ENCODE peak calls at places on chromosomes 5 and 9, in six cellular contexts. C is A549, N is GM12891, S is heart left ventricle, L is IMR-90, Z is tibial nerve. F is an unnamed sample.

GRCh38 chr9:96241391-96241809 is 60.6 kb downstream of the HSD17B3 start:
- DNase-seq in C (no peak), N (no peak), S (no peak), L (no peak), Z (no peak), F (no peak)

GRCh38 chr9:127904518-127904887 is 5.1 kb upstream of the ST6GALNAC6 start:
- DNase-seq in C (no peak), N (no peak), S (no peak), L (no peak), Z (no peak), F (peak)

GRCh38 chr9:110105107-110105506 is 102.9 kb downstream of the C9orf152 start:
- DNase-seq in C (no peak), N (no peak), S (no peak), L (peak), Z (no peak), F (no peak)

GRCh38 chr5:73450672-73451217 is 2.2 kb upstream of the FOXD1 start:
- DNase-seq in C (no peak), N (no peak), S (no peak), L (peak), Z (no peak), F (no peak)

GRCh38 chr5:99814311-99815063 is 720.7 kb upstream of the FAM174A start:
- DNase-seq in C (no peak), N (no peak), S (no peak), L (no peak), Z (no peak), F (no peak)

GRCh38 chr9:123616707-123617106 is 260.7 kb downstream of the CRB2 start:
- DNase-seq in C (no peak), N (no peak), S (no peak), L (no peak), Z (no peak), F (no peak)

GRCh38 chr5:16178745-16179372 is 732 bp downstream of the MARCHF11 start:
- DNase-seq in C (no peak), N (no peak), S (peak), L (peak), Z (peak), F (peak)

GRCh38 chr9:99011161-99011709 is 67.5 kb downstream of the COL15A1 start:
- DNase-seq in C (no peak), N (no peak), S (no peak), L (peak), Z (no peak), F (no peak)

GRCh38 chr5:78905084-78905938 is 79.8 kb downstream of the ARSB start:
- DNase-seq in C (no peak), N (no peak), S (no peak), L (peak), Z (no peak), F (no peak)

GRCh38 chr5:169160405-169160901 is 140.5 kb downstream of the SLIT3 start:
- DNase-seq in C (no peak), N (no peak), S (no peak), L (no peak), Z (no peak), F (no peak)

GRCh38 chr5:169442354-169443248 is 141.0 kb upstream of the SPDL1 start:
- DNase-seq in C (no peak), N (no peak), S (no peak), L (no peak), Z (no peak), F (peak)

GRCh38 chr9:127012250-127012649 is 97.7 kb downstream of the RALGPS1 start:
- DNase-seq in C (no peak), N (no peak), S (no peak), L (no peak), Z (no peak), F (no peak)

GRCh38 chr5:172860520-172861443 is 26.7 kb downstream of the ERGIC1 start:
- DNase-seq in C (no peak), N (no peak), S (peak), L (peak), Z (peak), F (peak)

GRCh38 chr5:90645024-90645610 is 86.5 kb downstream of the ADGRV1 start:
- DNase-seq in C (no peak), N (no peak), S (no peak), L (no peak), Z (no peak), F (no peak)

DNA sequence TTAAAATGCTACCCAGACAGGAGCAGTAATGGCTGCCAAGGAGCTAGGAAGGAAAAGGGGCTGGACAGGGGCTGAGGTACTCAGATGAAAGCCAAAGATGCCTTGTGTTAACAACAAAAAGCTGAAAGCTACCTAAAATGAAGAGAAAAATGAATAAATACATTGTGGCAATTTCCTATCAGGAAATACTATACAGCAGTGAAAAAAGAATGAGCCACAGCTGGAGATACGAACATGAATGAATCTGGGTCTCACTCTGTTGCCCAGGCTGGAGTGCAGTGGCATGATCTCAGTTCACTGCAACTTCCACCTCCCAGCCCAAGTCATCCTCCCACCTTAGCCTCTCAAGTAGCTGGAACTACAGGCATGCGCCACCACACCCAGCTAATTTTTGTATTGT is 6.3 kb downstream of the TNIP1 start:
- DNase-seq in C (no peak), N (no peak), S (no peak), L (no peak), Z (no peak), F (no peak)
- TF ChIP-seq POLR2A in C (no peak), N (no peak), S (no peak), L (no peak), Z (no peak), F (no peak)

GRCh38 chr9:137116027-137116507 is 1.5 kb upstream of the DPP7 start:
- DNase-seq in C (no peak), N (no peak), S (no peak), L (no peak), Z (no peak), F (no peak)

GRCh38 chr9:137113385-137114159 is 961 bp downstream of the DPP7 start:
- DNase-seq in C (no peak), N (no peak), S (no peak), L (no peak), Z (no peak), F (no peak)

GRCh38 chr9:137114220-137114612 is 317 bp downstream of the DPP7 start:
- DNase-seq in C (no peak), N (no peak), S (no peak), L (no peak), Z (no peak), F (no peak)

GRCh38 chr9:137115394-137116026 is 977 bp upstream of the DPP7 start:
- DNase-seq in C (no peak), N (no peak), S (no peak), L (no peak), Z (no peak), F (no peak)

DNA sequence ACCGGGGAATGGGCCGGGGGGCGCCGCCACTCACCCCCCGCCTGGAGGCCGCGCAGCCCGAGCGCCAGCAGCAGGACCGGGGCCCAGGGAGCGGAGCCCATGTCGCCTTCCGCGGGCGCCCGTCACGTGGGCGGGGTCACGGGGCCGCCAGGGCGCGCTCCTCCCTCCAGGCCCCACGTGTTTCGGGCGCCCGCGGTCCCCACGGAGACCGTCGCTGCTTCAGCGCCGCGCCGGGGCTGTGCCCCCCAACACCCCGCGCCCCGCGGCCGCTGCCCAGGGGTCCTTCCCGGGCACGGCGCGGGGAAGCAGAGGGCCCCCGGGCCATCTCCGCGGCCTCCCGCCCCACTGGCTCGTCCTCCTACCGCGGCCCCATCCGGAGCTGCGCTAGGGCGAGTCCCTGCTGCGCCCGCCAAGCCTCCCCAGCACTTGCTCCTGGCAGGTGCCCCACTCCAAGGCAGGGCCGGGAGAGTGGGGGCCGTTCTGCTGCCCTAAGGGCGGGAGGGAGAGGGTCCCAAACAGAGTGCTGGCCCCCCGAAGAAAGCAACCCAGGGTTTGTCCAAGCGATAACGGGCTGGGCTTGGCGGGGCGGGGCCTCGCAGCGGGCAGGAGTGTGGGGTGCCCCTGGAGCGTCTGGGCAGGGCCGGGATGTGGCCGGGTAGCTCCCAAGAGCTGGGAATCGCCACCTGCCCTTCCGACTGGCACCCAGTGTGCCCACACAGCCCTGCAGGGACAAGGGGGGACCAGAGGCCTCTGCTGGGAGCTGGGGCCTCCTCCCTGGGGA is at the start of gene DPP7:
- DNase-seq in C (peak), N (peak), S (peak), L (peak), Z (peak), F (peak)
- TF ChIP-seq POLR2A in C (peak), N (peak), S (peak), L (no peak), Z (no peak), F (no peak)

GRCh38 chr9:124771021-124771866 is at the start of gene NR6A1:
- DNase-seq in C (peak), N (peak), S (peak), L (peak), Z (peak), F (peak)
- TF ChIP-seq POLR2A in C (peak), N (no peak), S (peak), L (no peak), Z (peak), F (peak)

DNA sequence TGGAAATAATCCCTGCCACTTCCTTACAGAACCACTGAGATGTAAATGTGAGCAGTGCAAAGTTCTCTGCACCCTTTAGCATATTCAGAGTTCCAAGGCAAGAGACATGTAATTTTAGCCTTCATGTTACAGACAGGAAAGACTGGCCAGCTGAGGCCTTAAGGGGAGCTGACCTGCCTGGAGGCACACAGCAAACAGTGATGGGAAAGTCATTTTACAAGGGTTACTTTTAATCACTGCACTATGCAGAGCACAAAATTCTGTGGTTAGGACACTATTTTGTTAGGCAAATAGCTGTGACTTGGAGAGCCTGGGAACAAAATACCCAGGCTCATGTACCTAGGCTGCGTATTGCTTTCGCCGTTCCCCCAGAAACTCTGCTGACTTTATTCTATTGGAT is 30.2 kb upstream of the TNIP1 start:
- DNase-seq in C (no peak), N (no peak), S (no peak), L (no peak), Z (no peak), F (no peak)
- TF ChIP-seq POLR2A in C (no peak), N (no peak), S (no peak), L (no peak), Z (no peak), F (no peak)

F was measured in thyroid gland.